ENCODE peak calls at places on chromosomes 11 and 22, in four cellular contexts. L is HCT116, M is transverse colon, K is HepG2. X is an unnamed sample.

GRCh38 chr11:102760355-102761035 is 19.9 kb downstream of the MMP10 start:
- DNase-seq in L (peak; percentile 41), K (no peak), M (no peak), X (no peak)

GRCh38 chr11:65008016-65008415 is 5.9 kb upstream of the ARL2 start:
- DNase-seq in M (no peak), L (no peak), K (no peak), X (no peak)

GRCh38 chr22:49954991-49955580 is 5.5 kb upstream of the PIM3 start:
- DNase-seq in L (no peak), M (no peak), K (no peak), X (no peak)

GRCh38 chr22:49827853-49828598 is at the start of gene BRD1:
- DNase-seq in L (no peak), M (peak; percentile 71), K (no peak), X (no peak)

GRCh38 chr11:833114-833791 is 501 bp downstream of the CD151 start:
- DNase-seq in K (no peak), M (peak; percentile 73), L (no peak), X (no peak)

GRCh38 chr22:30507670-30508069 is 2.2 kb upstream of the SEC14L4 start:
- DNase-seq in L (no peak), K (no peak), M (no peak), X (no peak)

GRCh38 chr11:1760351-1761109 is 3.2 kb downstream of the CTSD start:
- DNase-seq in M (peak; percentile 71), K (no peak), L (no peak), X (peak; percentile 88)

GRCh38 chr11:61903845-61904244 is 12.5 kb upstream of the FADS3 start:
- DNase-seq in L (no peak), K (no peak), M (no peak), X (no peak)

GRCh38 chr22:43263645-43264514 is 76.9 kb upstream of the TTLL12 start:
- DNase-seq in L (peak; percentile 48), K (peak; percentile 64), M (peak; percentile 69), X (peak; percentile 78)

GRCh38 chr11:62256281-62256680 is 13.7 kb upstream of the SCGB2A2 start:
- DNase-seq in L (no peak), M (no peak), K (no peak), X (no peak)

GRCh38 chr11:62013266-62014157 is 46.1 kb upstream of the FTH1 start:
- DNase-seq in L (no peak), M (peak; percentile 30), K (no peak), X (no peak)

GRCh38 chr22:22773427-22773826 is 114.2 kb upstream of the IGLL5 start:
- DNase-seq in M (no peak), L (no peak), K (no peak), X (no peak)

GRCh38 chr11:114291847-114292680 is 4.1 kb upstream of the NNMT start:
- DNase-seq in L (no peak), K (no peak), M (no peak), X (no peak)

GRCh38 chr11:122814401-122814800 is 23.9 kb upstream of the CRTAM start:
- DNase-seq in K (peak; percentile 5), L (no peak), M (peak; percentile 12), X (no peak)

GRCh38 chr11:120224872-120225371 is 14.1 kb downstream of the OAF start:
- DNase-seq in M (no peak), K (no peak), L (no peak), X (no peak)

GRCh38 chr11:69947059-69947771 is 128.0 kb upstream of the FGF3 start:
- DNase-seq in K (no peak), M (no peak), L (peak; percentile 10), X (no peak)

GRCh38 chr11:84465040-84465439 is 1162.1 kb downstream of the DLG2 start:
- DNase-seq in L (no peak), M (no peak), K (no peak), X (no peak)

GRCh38 chr11:88680806-88681205 is 343.3 kb upstream of the CTSC start:
- DNase-seq in K (no peak), M (no peak), L (peak; percentile 7), X (no peak)

GRCh38 chr11:4495487-4495886 is 13.0 kb downstream of the OR52K1 start:
- DNase-seq in L (no peak), K (no peak), M (no peak), X (no peak)

GRCh38 chr11:70210051-70210501 is 7.0 kb downstream of the FADD start:
- DNase-seq in L (no peak), M (no peak), K (no peak), X (no peak)

GRCh38 chr11:62923634-62924411 is 2.7 kb upstream of the CHRM1 start:
- DNase-seq in K (no peak), M (no peak), L (no peak), X (no peak)

GRCh38 chr11:100888836-100889235 is 201.7 kb downstream of the ARHGAP42 start:
- DNase-seq in L (no peak), M (no peak), K (no peak), X (no peak)

GRCh38 chr11:126268361-126268707 is 361 bp downstream of the SRPRA start:
- DNase-seq in L (no peak), M (no peak), K (no peak), X (no peak)

GRCh38 chr11:50037282-50037681 is 4.6 kb downstream of the OR4C45 start:
- DNase-seq in K (no peak), M (no peak), L (no peak), X (no peak)

GRCh38 chr11:61134801-61135257 is 26.4 kb downstream of the VPS37C start:
- DNase-seq in K (no peak), L (no peak), M (no peak), X (no peak)

GRCh38 chr22:23862103-23862502 is 4.4 kb downstream of the SLC2A11 start:
- DNase-seq in K (no peak), L (peak; percentile 32), M (no peak), X (no peak)

GRCh38 chr11:74680703-74681531 is 50.3 kb downstream of the CHRDL2 start:
- DNase-seq in M (peak; percentile 6), K (no peak), L (no peak), X (peak; percentile 53)

GRCh38 chr22:28962042-28962554 is 78.7 kb downstream of the ZNRF3 start:
- DNase-seq in K (no peak), M (no peak), L (no peak), X (no peak)

GRCh38 chr11:62604460-62605130 is 2.9 kb upstream of the MTA2 start:
- DNase-seq in L (no peak), M (no peak), K (peak; percentile 62), X (no peak)

GRCh38 chr11:11998091-11998781 is 10.2 kb downstream of the DKK3 start:
- DNase-seq in M (no peak), K (no peak), L (no peak), X (peak; percentile 35)

GRCh38 chr11:15805726-15806125 is 550.6 kb downstream of the SOX6 start:
- DNase-seq in L (no peak), K (no peak), M (no peak), X (no peak)
- H3K27ac ChIP-seq in L (no peak overlapping the region), K (no peak overlapping the region), M (no peak overlapping the region), X (no peak overlapping the region)

GRCh38 chr11:128492903-128493569 is 94.3 kb downstream of the ETS1 start:
- DNase-seq in M (no peak), L (no peak), K (no peak), X (no peak)

GRCh38 chr11:128496684-128497056 is 90.7 kb downstream of the ETS1 start:
- DNase-seq in K (no peak), L (no peak), M (no peak), X (no peak)

GRCh38 chr11:128493570-128493965 is 93.8 kb downstream of the ETS1 start:
- DNase-seq in M (no peak), K (no peak), L (no peak), X (no peak)

GRCh38 chr11:128496249-128496648 is 91.1 kb downstream of the ETS1 start:
- DNase-seq in L (no peak), K (no peak), M (no peak), X (no peak)

GRCh38 chr11:128494418-128495332 is 92.7 kb downstream of the ETS1 start:
- DNase-seq in L (no peak), K (no peak), M (no peak), X (no peak)
- TF ChIP-seq POLR2AphosphoS5 in L (no peak), K (no peak), M (no peak), X (no peak)

GRCh38 chr11:121521145-121522042 is 68.6 kb upstream of the SORL1-AS1 start:
- DNase-seq in L (no peak), M (no peak), K (no peak), X (no peak)
- H3K27ac ChIP-seq in L (no peak overlapping the region), M (no peak overlapping the region), K (no peak overlapping the region), X (no peak overlapping the region)

GRCh38 chr11:66546966-66547661 is 411 bp downstream of the ACTN3 start:
- DNase-seq in L (no peak), M (no peak), K (no peak), X (no peak)

GRCh38 chr11:66546368-66546965 is at the start of gene ACTN3:
- DNase-seq in M (peak; percentile 40), L (no peak), K (peak; percentile 17), X (no peak)

GRCh38 chr11:66548041-66548440 is 1.3 kb downstream of the ACTN3 start:
- DNase-seq in L (no peak), K (no peak), M (no peak), X (no peak)

GRCh38 chr11:66547662-66548009 is 933 bp downstream of the ACTN3 start:
- DNase-seq in M (no peak), K (no peak), L (no peak), X (no peak)

DNA sequence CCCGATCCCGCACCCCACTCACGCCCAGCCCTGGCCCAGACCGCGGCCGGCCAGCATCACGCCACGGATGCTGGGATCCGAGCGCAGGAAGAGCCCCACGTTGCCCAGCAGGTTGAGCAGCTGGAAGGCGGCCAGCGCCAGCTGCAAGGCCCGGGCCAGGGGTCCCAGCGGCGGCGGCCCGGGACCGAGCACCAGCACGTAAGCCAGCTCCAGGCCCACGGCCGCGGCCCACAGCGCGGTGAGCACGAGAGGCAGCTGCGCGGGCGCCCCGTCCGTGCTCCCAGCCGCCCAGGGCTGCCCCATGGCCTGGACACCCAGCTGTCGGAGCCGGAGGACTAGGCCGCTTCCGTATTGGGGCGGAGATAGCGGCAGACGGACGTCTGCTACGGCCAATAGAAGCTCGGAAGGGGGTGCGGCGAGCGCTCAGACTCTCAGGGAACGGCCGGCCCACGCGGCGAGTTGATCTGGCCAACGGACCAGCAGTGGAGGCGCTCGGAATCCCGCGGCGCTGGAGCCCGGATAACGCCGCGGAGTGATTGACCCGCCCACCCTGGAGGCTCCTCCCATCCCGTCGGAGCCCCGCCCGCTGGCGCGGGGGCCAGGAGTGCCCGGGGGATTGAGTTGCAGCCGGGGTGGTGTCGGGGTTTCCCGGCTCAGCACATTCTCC is at the start of gene ZDHHC24:
- DNase-seq in M (peak; percentile 97), L (peak; percentile 90), K (peak; percentile 92), X (peak; percentile 98)
- TF ChIP-seq POLR2AphosphoS5 in M (peak; percentile 39), L (peak; percentile 90), K (peak; percentile 60), X (peak; percentile 87)

X was measured in suprapubic skin.